ENCODE peak calls at places on chromosomes 6 and 20, in four cellular contexts. G is NCI-H2081, R is sciatic nerve, W is ELF-1. L is an unnamed sample.

GRCh38 chr20:63538204-63539091 is 1.3 kb upstream of the PTK6 start:
- DNase-seq in G (peak), R (no peak), W (no peak), L (no peak)

GRCh38 chr20:51059862-51060261 is 37.0 kb upstream of the KCNG1 start:
- DNase-seq in G (no peak), R (no peak), W (no peak), L (no peak)

GRCh38 chr6:170032706-170033309 is 258.1 kb downstream of the DLL1 start:
- DNase-seq in G (no peak), R (peak), W (no peak), L (no peak)

GRCh38 chr6:22049002-22049401 is 247.8 kb downstream of the PRL start:
- DNase-seq in G (no peak), R (no peak), W (no peak), L (no peak)

GRCh38 chr6:104789770-104790190 is 69.9 kb downstream of the HACE1 start:
- DNase-seq in G (no peak), R (no peak), W (no peak), L (no peak)

GRCh38 chr6:154954352-154954751 is 40.8 kb upstream of the TIAM2 start:
- DNase-seq in G (no peak), R (no peak), W (no peak), L (no peak)

GRCh38 chr20:479487-479886 is 17.2 kb upstream of the TBC1D20 start:
- DNase-seq in G (no peak), R (no peak), W (no peak), L (no peak)

GRCh38 chr6:31752739-31753319 is 9.6 kb upstream of the SAPCD1 start:
- DNase-seq in G (no peak), R (no peak), W (no peak), L (no peak)

GRCh38 chr6:25462235-25462897 is 183.2 kb downstream of the CARMIL1 start:
- DNase-seq in G (no peak), R (no peak), W (peak), L (no peak)

GRCh38 chr20:13286600-13286999 is 65.5 kb downstream of the ISM1 start:
- DNase-seq in G (peak), R (no peak), W (no peak), L (no peak)

GRCh38 chr6:72944660-72945059 is 280.6 kb downstream of the KHDC1L start:
- DNase-seq in G (no peak), R (no peak), W (no peak), L (no peak)

GRCh38 chr6:22349528-22349927 is 52.7 kb upstream of the PRL start:
- DNase-seq in G (no peak), R (no peak), W (no peak), L (no peak)

GRCh38 chr6:157773248-157773773 is 49.7 kb upstream of the SNX9 start:
- DNase-seq in G (no peak), R (no peak), W (no peak), L (no peak)

GRCh38 chr6:12152023-12152960 is 137.9 kb upstream of the EDN1 start:
- DNase-seq in G (no peak), R (no peak), W (no peak), L (no peak)

GRCh38 chr6:112223070-112223861 is 31.1 kb downstream of the LAMA4 start:
- DNase-seq in G (no peak), R (no peak), W (no peak), L (no peak)

GRCh38 chr6:139483082-139483481 is 108.6 kb upstream of the CITED2 start:
- DNase-seq in G (no peak), R (no peak), W (peak), L (no peak)

GRCh38 chr6:124022641-124023040 is 219.0 kb downstream of the NKAIN2 start:
- DNase-seq in G (peak), R (no peak), W (no peak), L (no peak)

GRCh38 chr6:111804627-111805235 is 68.5 kb downstream of the FYN start:
- DNase-seq in G (no peak), R (no peak), W (no peak), L (no peak)

GRCh38 chr6:73675466-73676098 is 20.4 kb upstream of the CD109 start:
- DNase-seq in G (peak), R (peak), W (peak), L (no peak)

GRCh38 chr6:21327326-21328140 is 266.0 kb upstream of the SOX4 start:
- DNase-seq in G (peak), R (no peak), W (peak), L (no peak)

GRCh38 chr6:9933674-9934073 is 481.2 kb downstream of the TFAP2A start:
- DNase-seq in G (no peak), R (no peak), W (no peak), L (no peak)

GRCh38 chr6:30626484-30627366 is at the start of gene ATAT1:
- DNase-seq in G (peak), R (peak), W (peak), L (no peak)

GRCh38 chr6:36979343-36979742 is 6.7 kb downstream of the MTCH1 start:
- DNase-seq in G (peak), R (peak), W (no peak), L (no peak)

GRCh38 chr6:39495023-39495422 is 172.5 kb upstream of the KCNK16 start:
- DNase-seq in G (no peak), R (no peak), W (no peak), L (no peak)

GRCh38 chr6:31350973-31351733 is 5.8 kb downstream of the HLA-B start:
- DNase-seq in G (no peak), R (no peak), W (no peak), L (no peak)

GRCh38 chr6:46751658-46752057 is 4.9 kb downstream of the ANKRD66 start:
- DNase-seq in G (no peak), R (no peak), W (no peak), L (no peak)

GRCh38 chr6:72084992-72085569 is 198.7 kb downstream of the RIMS1 start:
- DNase-seq in G (peak), R (no peak), W (no peak), L (no peak)

GRCh38 chr20:539848-540247 is 3.7 kb downstream of the CSNK2A1 start:
- DNase-seq in G (no peak), R (no peak), W (no peak), L (no peak)

GRCh38 chr20:46657137-46657536 is 5.9 kb upstream of the SLC13A3 start:
- DNase-seq in G (no peak), R (no peak), W (no peak), L (no peak)

GRCh38 chr20:5663396-5663795 is 86.8 kb upstream of the SHLD1 start:
- DNase-seq in G (no peak), R (no peak), W (no peak), L (no peak)